ENCODE peak calls at places on chromosome 5, in six cellular contexts. U is IMR-90, Y is neuronal stem cell, D is mesendoderm, L is trophoblast cell, O is mesenchymal stem cell. I is an unnamed sample.

GRCh38 chr5:43066231-43066798 is 26.2 kb upstream of the ANXA2R start:
- DNase-seq in L (peak), O (peak), Y (peak), U (peak), D (peak), I (peak)

GRCh38 chr5:95728494-95729114 is 2.5 kb upstream of the RHOBTB3 start:
- DNase-seq in U (no peak), D (peak), L (peak), O (peak), Y (no peak), I (no peak)

GRCh38 chr5:128038641-128039040 is 44.9 kb upstream of the SLC12A2 start:
- DNase-seq in D (no peak), U (peak), Y (no peak), L (peak), O (peak), I (no peak)

GRCh38 chr5:168106008-168106761 is 185.3 kb upstream of the WWC1 start:
- DNase-seq in U (peak), Y (no peak), D (no peak), L (peak), O (no peak), I (no peak)

GRCh38 chr5:145938699-145939531 is 2.5 kb downstream of the SH3RF2 start:
- DNase-seq in L (peak), U (no peak), O (no peak), Y (no peak), D (no peak), I (no peak)

GRCh38 chr5:19547640-19548039 is 440.4 kb downstream of the CDH18 start:
- DNase-seq in Y (no peak), U (peak), O (peak), D (no peak), L (no peak), I (no peak)

GRCh38 chr5:33233013-33233463 is 207.7 kb upstream of the TARS1 start:
- DNase-seq in D (no peak), Y (no peak), U (no peak), O (no peak), L (no peak), I (no peak)

GRCh38 chr5:139677404-139678282 is 29.5 kb downstream of the CXXC5 start:
- DNase-seq in U (no peak), Y (no peak), O (no peak), D (no peak), L (no peak), I (no peak)

GRCh38 chr5:135398855-135399837 is at the start of gene MACROH2A1:
- DNase-seq in O (peak), L (peak), D (peak), U (peak), Y (peak), I (peak)

GRCh38 chr5:150757087-150757649 is 1.6 kb downstream of the DCTN4 start:
- DNase-seq in Y (no peak), U (no peak), D (no peak), O (no peak), L (no peak), I (no peak)

GRCh38 chr5:127299678-127300077 is 9.1 kb downstream of the MEGF10 start:
- DNase-seq in U (no peak), D (peak), O (no peak), L (no peak), Y (no peak), I (no peak)

GRCh38 chr5:150139334-150139733 is 16.3 kb downstream of the PDGFRB start:
- DNase-seq in O (peak), D (peak), Y (no peak), U (peak), L (no peak), I (no peak)

GRCh38 chr5:15808577-15808976 is 308.6 kb downstream of the FBXL7 start:
- DNase-seq in U (no peak), Y (no peak), L (no peak), D (no peak), O (no peak), I (no peak)

GRCh38 chr5:127358274-127358673 is 67.7 kb downstream of the MEGF10 start:
- DNase-seq in D (no peak), U (no peak), Y (no peak), L (no peak), O (peak), I (no peak)

GRCh38 chr5:103522586-103522985 is 40.0 kb downstream of the NUDT12 start:
- DNase-seq in D (peak), O (peak), L (no peak), Y (no peak), U (no peak), I (no peak)

GRCh38 chr5:109533847-109534272 is 124.1 kb upstream of the PJA2 start:
- DNase-seq in D (peak), Y (no peak), L (no peak), O (peak), U (no peak), I (no peak)

GRCh38 chr5:82276800-82277612 is 1.1 kb downstream of the RPS23 start:
- DNase-seq in U (no peak), L (no peak), D (no peak), Y (no peak), O (no peak), I (no peak)

GRCh38 chr5:82275267-82275664 is 2.9 kb downstream of the RPS23 start:
- DNase-seq in D (no peak), O (no peak), U (no peak), L (no peak), Y (no peak), I (no peak)

GRCh38 chr5:82278711-82279370 is 687 bp upstream of the RPS23 start:
- DNase-seq in L (no peak), O (no peak), D (no peak), U (no peak), Y (no peak), I (no peak)

GRCh38 chr5:82277987-82278710 is at the start of gene RPS23:
- DNase-seq in U (peak), O (peak), Y (peak), L (peak), D (peak), I (peak)

DNA sequence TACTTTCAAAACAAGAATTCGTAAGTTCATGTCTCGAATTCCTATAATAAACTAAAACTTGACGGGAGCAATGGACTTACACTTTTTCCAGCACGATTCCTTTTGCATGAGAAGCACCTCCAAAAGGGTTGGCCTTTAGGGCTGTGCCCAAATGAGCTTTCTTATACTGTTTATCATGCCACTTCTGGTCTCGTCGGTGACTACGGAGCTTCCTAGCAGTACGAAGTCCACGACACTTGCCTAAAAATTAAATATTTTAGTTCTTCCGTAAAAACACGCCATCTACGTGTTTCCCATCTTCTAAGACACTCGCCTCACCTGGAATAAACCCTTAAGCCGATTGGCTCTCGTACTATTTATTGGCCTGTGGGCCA is 554 bp downstream of the RPS23 start:
- DNase-seq in Y (no peak), D (peak), L (no peak), U (no peak), O (no peak), I (no peak)
- H3K23ac ChIP-seq in Y (peak), D (no peak), L (no peak), U (peak), O (no peak), I (no peak)

DNA sequence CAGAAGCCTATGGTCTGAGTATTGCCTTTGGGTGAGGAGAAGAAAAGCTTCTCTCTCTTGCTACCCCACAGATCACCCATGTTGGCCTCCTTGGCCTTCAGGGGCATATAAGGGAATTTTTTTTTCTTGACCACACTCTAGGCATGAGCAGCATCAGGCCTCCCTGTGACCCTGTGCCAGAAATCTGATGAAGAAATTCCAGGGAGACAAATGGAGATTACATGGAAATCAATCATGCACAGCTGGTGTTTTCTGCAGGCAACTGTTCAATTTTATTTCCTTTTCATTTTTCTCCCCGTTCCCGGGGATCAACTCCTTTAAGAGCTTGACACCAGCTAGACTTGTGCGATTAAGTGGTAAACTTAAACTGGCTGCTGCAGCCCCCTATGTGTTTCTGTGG is 59.3 kb downstream of the GALNT10 start:
- DNase-seq in Y (no peak), O (no peak), D (no peak), L (no peak), U (no peak), I (no peak)
- H3K23ac ChIP-seq in Y (no peak), O (no peak), D (no peak), L (no peak), U (no peak), I (no peak)

GRCh38 chr5:14802541-14802940 is 69.0 kb downstream of the ANKH start:
- DNase-seq in O (no peak), L (no peak), Y (no peak), U (no peak), D (no peak), I (no peak)
- H3K23ac ChIP-seq in O (no peak), L (no peak), Y (no peak), U (no peak), D (no peak), I (no peak)

GRCh38 chr5:94359880-94360279 is 258.5 kb downstream of the KIAA0825 start:
- DNase-seq in U (no peak), Y (no peak), L (no peak), D (no peak), O (no peak), I (no peak)
- H3K23ac ChIP-seq in U (no peak), Y (no peak), L (no peak), D (no peak), O (no peak), I (no peak)

GRCh38 chr5:39076757-39077475 is 2.7 kb upstream of the RICTOR start:
- DNase-seq in U (peak), Y (no peak), L (no peak), O (peak), D (no peak), I (no peak)

GRCh38 chr5:39076101-39076756 is 2.0 kb upstream of the RICTOR start:
- DNase-seq in U (no peak), Y (no peak), D (no peak), O (no peak), L (no peak), I (no peak)

GRCh38 chr5:39072915-39073758 is 1.1 kb downstream of the RICTOR start:
- DNase-seq in L (peak), U (peak), Y (peak), O (peak), D (peak), I (peak)

GRCh38 chr5:39073759-39074008 is 515 bp downstream of the RICTOR start:
- DNase-seq in O (no peak), L (no peak), D (no peak), U (no peak), Y (peak), I (no peak)

GRCh38 chr5:39074009-39074886 is at the start of gene RICTOR:
- DNase-seq in U (peak), Y (peak), O (peak), D (peak), L (peak), I (peak)
- H3K23ac ChIP-seq in U (peak), Y (peak), O (peak), D (peak), L (no peak), I (no peak)

DNA sequence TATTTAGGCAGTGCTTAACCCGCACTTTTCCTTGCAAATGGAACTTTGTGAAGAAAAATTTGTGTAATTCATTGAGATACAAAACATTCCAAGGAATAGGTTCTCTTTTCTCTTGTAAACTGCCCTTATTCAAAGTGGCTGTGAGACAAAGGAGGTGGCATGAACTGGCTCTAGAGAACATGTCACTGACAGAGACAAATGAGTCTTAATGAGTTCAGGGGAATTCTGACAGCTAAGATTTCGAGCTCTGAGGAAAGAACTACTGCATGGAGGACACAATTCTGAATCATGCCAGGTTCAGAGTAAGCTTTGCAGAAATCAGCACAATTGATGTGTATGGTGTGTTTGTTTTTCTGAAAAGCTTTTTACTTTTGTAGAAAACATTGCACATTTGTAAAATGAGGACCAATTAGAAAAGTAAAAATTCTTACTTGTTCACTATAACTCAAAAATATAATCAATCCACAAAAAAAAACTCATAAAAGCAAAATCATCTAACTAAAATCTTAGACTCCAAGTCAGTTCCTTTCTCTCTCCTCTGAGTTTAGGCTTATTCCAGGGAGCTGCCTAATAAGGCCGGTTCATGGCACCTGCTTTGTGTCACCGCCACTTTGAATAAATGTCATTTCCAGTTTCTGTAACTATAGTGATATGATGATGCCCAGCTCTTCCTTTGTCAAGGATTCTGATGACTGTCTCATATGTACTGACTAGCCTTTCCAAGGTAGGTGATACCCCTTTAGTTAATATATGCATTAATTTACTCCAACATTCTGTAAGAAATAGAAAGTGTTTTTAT is 163.2 kb downstream of the HCN1 start:
- DNase-seq in D (no peak), L (no peak), O (no peak), U (no peak), Y (peak), I (no peak)
- H3K23ac ChIP-seq in D (no peak), L (no peak), O (no peak), U (no peak), Y (no peak), I (no peak)

DNA sequence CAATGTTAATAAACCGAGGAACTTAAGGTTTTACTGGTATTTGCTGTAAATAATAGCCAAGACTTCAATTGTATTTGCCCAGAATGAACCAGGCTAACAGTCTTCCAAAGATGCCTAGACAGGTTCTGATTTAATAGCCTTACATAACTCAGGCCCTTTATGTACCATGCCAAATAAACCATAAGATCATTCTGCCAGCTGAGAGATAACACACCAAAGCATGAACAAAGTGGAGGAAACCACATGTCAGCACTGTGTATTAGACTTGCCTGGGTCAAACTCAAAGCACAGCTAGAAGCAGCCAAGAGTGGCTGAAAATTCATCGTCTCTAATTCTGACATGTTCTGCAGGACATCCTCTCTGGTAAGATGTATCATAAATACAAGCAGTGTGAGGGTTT is 319.3 kb upstream of the ZNF608 start:
- DNase-seq in L (no peak), D (no peak), U (no peak), O (no peak), Y (no peak), I (no peak)
- H3K23ac ChIP-seq in L (no peak), D (no peak), U (no peak), O (no peak), Y (no peak), I (no peak)

DNA sequence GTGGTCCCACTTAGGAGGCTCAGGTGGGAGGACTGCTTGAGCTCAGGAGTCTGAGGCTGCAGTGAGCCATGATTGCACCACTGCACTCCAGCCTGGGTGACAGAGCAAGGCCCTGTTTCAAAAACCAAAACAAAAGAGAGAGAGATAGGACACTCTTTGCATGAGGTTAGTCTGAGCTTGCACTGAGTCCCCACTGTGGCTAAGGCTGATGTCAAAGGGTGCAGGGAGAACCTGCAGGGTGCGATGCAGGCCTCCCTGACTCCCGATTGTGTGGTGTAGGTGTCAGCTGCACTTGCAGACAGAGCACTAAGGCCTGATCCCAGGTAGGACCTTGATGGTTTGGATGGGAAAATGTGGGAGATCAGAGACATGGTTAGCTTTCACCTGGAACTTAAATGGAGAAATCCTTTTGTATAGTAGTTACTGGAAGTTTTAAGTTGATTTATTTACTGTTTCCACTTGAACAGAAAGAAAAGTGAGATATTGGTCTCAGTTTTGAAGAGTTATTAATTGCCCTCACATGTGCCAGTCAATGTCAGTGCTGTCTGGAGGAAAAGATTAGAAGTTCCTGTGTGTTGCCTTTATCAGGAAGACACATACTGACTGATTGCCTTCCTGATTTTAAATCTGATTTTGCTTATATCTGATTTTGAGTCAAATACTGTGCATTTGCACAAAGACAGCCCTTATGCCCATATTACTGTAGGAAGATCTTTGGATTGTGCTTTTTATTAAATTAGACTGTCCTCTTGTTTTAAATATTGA is 260.0 kb downstream of the MAST4 start:
- DNase-seq in Y (no peak), O (no peak), L (no peak), U (no peak), D (no peak), I (no peak)
- H3K23ac ChIP-seq in Y (no peak), O (no peak), L (no peak), U (no peak), D (no peak), I (no peak)

GRCh38 chr5:82909816-82910215 is 167.4 kb downstream of the TMEM167A start:
- DNase-seq in U (no peak), Y (no peak), L (no peak), O (no peak), D (no peak), I (no peak)
- H3K23ac ChIP-seq in U (no peak), Y (no peak), L (no peak), O (no peak), D (no peak), I (no peak)

DNA sequence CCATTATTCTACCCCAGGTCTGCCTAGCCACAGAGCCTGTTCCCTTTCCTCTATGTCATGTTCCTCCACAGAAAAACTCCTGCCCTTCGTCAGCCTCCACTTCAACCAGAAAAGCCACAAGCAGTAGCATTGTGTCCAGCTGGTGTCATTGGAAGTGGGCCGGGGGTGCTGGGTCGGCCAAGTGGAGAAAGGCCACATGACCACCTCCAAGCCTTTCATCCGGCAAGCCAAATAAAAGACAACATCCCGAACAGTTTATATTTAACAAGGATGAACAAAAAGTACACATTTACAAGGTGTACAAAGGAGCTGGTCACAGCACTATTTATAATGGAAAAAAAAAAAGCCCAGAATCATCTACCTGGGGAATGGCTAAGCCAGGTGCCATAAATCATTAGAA is 16.1 kb upstream of the SPOCK1 start:
- DNase-seq in L (no peak), U (no peak), Y (no peak), O (no peak), D (no peak), I (no peak)
- H3K23ac ChIP-seq in L (no peak), U (no peak), Y (no peak), O (no peak), D (no peak), I (no peak)

I was measured in H9.